ENCODE peak calls at places on chromosomes 11 and 22, in ten cellular contexts. D, S, K, Z, U, F, Y, T, A and V are unnamed samples.

GRCh38 chr11:70191495-70192140 is 11.5 kb upstream of the FADD start:
- DNase-seq in D (peak), S (peak), K (peak), Z (peak), U (peak), F (peak), Y (peak), T (no peak), A (peak), V (no peak)

GRCh38 chr11:26842458-26842841 is 120.6 kb upstream of the SLC5A12 start:
- DNase-seq in D (no peak), S (no peak), K (no peak), Z (no peak), U (peak), F (no peak), Y (peak), T (peak), A (no peak), V (peak)

GRCh38 chr22:18096823-18097222 is 13.8 kb upstream of the TUBA8 start:
- DNase-seq in D (no peak), S (no peak), K (no peak), Z (no peak), U (no peak), F (no peak), Y (no peak), T (no peak), A (no peak), V (no peak)

GRCh38 chr11:110478410-110478809 is 48.7 kb downstream of the FDX1 start:
- DNase-seq in D (peak), S (no peak), K (no peak), Z (no peak), U (no peak), F (no peak), Y (no peak), T (no peak), A (no peak), V (no peak)

GRCh38 chr11:122686106-122686505 is 30.6 kb downstream of the UBASH3B start:
- DNase-seq in D (no peak), S (no peak), K (no peak), Z (no peak), U (peak), F (no peak), Y (no peak), T (no peak), A (no peak), V (no peak)

GRCh38 chr11:132685174-132685611 is 847.1 kb downstream of the OPCML start:
- DNase-seq in D (no peak), S (no peak), K (no peak), Z (peak), U (peak), F (no peak), Y (peak), T (no peak), A (peak), V (peak)

GRCh38 chr22:24595863-24596262 is 3.0 kb upstream of the LRRC75B start:
- DNase-seq in D (no peak), S (no peak), K (no peak), Z (no peak), U (no peak), F (no peak), Y (no peak), T (no peak), A (no peak), V (no peak)

GRCh38 chr22:24051568-24051967 is 40.5 kb downstream of the CABIN1 start:
- DNase-seq in D (no peak), S (no peak), K (no peak), Z (no peak), U (no peak), F (no peak), Y (no peak), T (no peak), A (no peak), V (no peak)

GRCh38 chr11:122754553-122755322 is 83.6 kb upstream of the CRTAM start:
- DNase-seq in D (peak), S (no peak), K (no peak), Z (peak), U (no peak), F (peak), Y (peak), T (no peak), A (no peak), V (no peak)

GRCh38 chr11:75004215-75004614 is 15.5 kb downstream of the NEU3 start:
- DNase-seq in D (no peak), S (no peak), K (no peak), Z (peak), U (no peak), F (no peak), Y (no peak), T (no peak), A (no peak), V (no peak)

GRCh38 chr11:85823816-85824215 is 12.9 kb upstream of the SYTL2 start:
- DNase-seq in D (no peak), S (no peak), K (no peak), Z (peak), U (peak), F (peak), Y (no peak), T (no peak), A (no peak), V (no peak)

GRCh38 chr11:102116453-102117205 is 6.4 kb downstream of the YAP1 start:
- DNase-seq in D (no peak), S (no peak), K (no peak), Z (no peak), U (peak), F (no peak), Y (peak), T (no peak), A (no peak), V (no peak)

GRCh38 chr11:7570938-7571337 is 57.1 kb downstream of the PPFIBP2 start:
- DNase-seq in D (no peak), S (no peak), K (no peak), Z (no peak), U (no peak), F (no peak), Y (no peak), T (no peak), A (no peak), V (no peak)

GRCh38 chr11:117839234-117839882 is 14.8 kb upstream of the FXYD2 start:
- DNase-seq in D (no peak), S (no peak), K (no peak), Z (no peak), U (no peak), F (no peak), Y (no peak), T (no peak), A (no peak), V (no peak)

GRCh38 chr11:117696489-117696888 is 100.5 kb downstream of the DSCAML1 start:
- DNase-seq in D (no peak), S (no peak), K (no peak), Z (no peak), U (no peak), F (no peak), Y (no peak), T (no peak), A (no peak), V (no peak)

GRCh38 chr11:121754603-121755002 is 301.8 kb upstream of the SORL1-AS1 start:
- DNase-seq in D (no peak), S (no peak), K (no peak), Z (no peak), U (peak), F (no peak), Y (no peak), T (no peak), A (no peak), V (no peak)

GRCh38 chr11:76579752-76580151 is 90.8 kb downstream of the LRRC32 start:
- DNase-seq in D (no peak), S (no peak), K (no peak), Z (no peak), U (no peak), F (no peak), Y (no peak), T (no peak), A (no peak), V (no peak)

GRCh38 chr11:122910775-122911174 is 28.2 kb downstream of the JHY start:
- DNase-seq in D (peak), S (no peak), K (no peak), Z (no peak), U (peak), F (no peak), Y (peak), T (no peak), A (peak), V (no peak)

GRCh38 chr11:47724041-47724729 is 9.0 kb upstream of the AGBL2 start:
- DNase-seq in D (peak), S (no peak), K (peak), Z (no peak), U (peak), F (no peak), Y (peak), T (no peak), A (peak), V (peak)

GRCh38 chr11:126165366-126166156 is 45.9 kb downstream of the RPUSD4 start:
- DNase-seq in D (no peak), S (peak), K (no peak), Z (no peak), U (no peak), F (no peak), Y (no peak), T (no peak), A (no peak), V (no peak)

DNA sequence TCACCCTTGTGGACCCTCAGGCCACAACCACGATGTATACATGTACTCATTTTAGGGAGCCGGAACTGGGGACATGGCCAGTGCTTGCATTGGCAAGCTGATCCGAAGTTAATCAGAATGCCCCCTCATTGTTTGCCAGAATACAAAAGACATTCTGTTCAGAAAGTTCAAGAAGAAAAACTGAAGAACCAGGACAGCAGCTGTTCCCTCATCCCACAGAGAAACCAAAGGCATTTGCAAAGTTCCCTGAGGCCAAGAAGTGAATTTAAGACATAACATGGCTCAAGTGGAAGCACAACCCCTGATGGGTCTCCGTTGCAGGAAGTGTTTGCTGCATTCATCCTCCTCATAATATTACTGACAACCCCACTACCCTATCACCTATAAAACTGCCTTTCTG is 101.8 kb upstream of the AKIP1 start:
- DNase-seq in D (no peak), S (no peak), K (no peak), Z (no peak), U (no peak), F (no peak), Y (no peak), T (no peak), A (peak), V (no peak)
- H3K4me3 ChIP-seq in D (no peak), S (peak), K (peak), Z (peak), U (peak), F (no peak), Y (peak), T (peak), A (peak), V (peak)

GRCh38 chr11:59281177-59281576 is 68.5 kb upstream of the MPEG1 start:
- DNase-seq in D (no peak), S (no peak), K (no peak), Z (no peak), U (no peak), F (no peak), Y (no peak), T (no peak), A (no peak), V (no peak)

GRCh38 chr11:59283825-59284772 is 71.4 kb upstream of the MPEG1 start:
- DNase-seq in D (peak), S (no peak), K (peak), Z (peak), U (peak), F (peak), Y (peak), T (peak), A (peak), V (peak)

GRCh38 chr11:59285716-59286260 is 72.9 kb upstream of the OR5AN1 start:
- DNase-seq in D (no peak), S (no peak), K (no peak), Z (no peak), U (no peak), F (no peak), Y (no peak), T (no peak), A (no peak), V (no peak)

GRCh38 chr11:59284773-59285129 is 72.0 kb upstream of the MPEG1 start:
- DNase-seq in D (no peak), S (no peak), K (no peak), Z (no peak), U (no peak), F (no peak), Y (no peak), T (no peak), A (no peak), V (no peak)

GRCh38 chr11:59283311-59283710 is 70.6 kb upstream of the MPEG1 start:
- DNase-seq in D (no peak), S (no peak), K (no peak), Z (no peak), U (no peak), F (no peak), Y (no peak), T (no peak), A (no peak), V (no peak)
- H3K4me3 ChIP-seq in D (no peak), S (no peak), K (no peak), Z (no peak), U (no peak), F (no peak), Y (no peak), T (no peak), A (no peak), V (no peak)

GRCh38 chr22:29306830-29307657 is 594 bp downstream of the GAS2L1 start:
- DNase-seq in D (peak), S (peak), K (peak), Z (peak), U (peak), F (no peak), Y (peak), T (no peak), A (peak), V (no peak)

GRCh38 chr22:29307658-29308147 is 1.3 kb downstream of the GAS2L1 start:
- DNase-seq in D (no peak), S (no peak), K (no peak), Z (no peak), U (no peak), F (no peak), Y (no peak), T (no peak), A (no peak), V (no peak)

GRCh38 chr22:29308148-29308790 is 1.8 kb downstream of the GAS2L1 start:
- DNase-seq in D (no peak), S (no peak), K (peak), Z (no peak), U (no peak), F (no peak), Y (no peak), T (no peak), A (no peak), V (no peak)

GRCh38 chr22:29306175-29306829 is at the start of gene GAS2L1:
- DNase-seq in D (peak), S (peak), K (peak), Z (peak), U (peak), F (no peak), Y (peak), T (peak), A (peak), V (no peak)

GRCh38 chr22:29305836-29306174 is 645 bp upstream of the GAS2L1 start:
- DNase-seq in D (no peak), S (no peak), K (no peak), Z (no peak), U (no peak), F (no peak), Y (no peak), T (no peak), A (no peak), V (no peak)
- H3K4me3 ChIP-seq in D (no peak), S (peak), K (peak), Z (peak), U (no peak), F (peak), Y (peak), T (no peak), A (no peak), V (peak)

DNA sequence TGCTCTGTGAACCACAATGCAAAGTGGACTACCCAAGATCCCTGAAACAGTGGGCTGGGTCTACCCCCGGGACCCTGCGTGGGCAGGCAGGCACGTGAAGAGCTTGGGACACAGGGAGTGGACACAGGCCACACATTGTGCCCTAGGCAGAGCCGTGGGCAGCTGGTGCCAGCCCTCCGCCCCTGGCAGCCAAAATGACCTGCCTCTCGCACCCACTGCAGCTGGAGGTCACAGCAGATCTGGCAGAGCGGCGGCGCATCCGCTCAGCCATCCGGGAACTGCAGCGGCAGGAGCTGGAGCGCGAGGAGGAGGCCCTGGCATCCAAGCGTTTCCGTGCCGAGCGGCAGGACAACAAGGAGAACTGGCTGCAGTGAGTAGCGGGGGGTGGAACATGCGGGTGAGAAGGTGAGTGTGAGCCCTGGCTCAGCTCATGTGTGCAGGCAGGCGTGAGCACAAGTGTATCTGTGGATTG is 6.7 kb downstream of the SMTN start:
- DNase-seq in D (no peak), S (no peak), K (peak), Z (no peak), U (no peak), F (no peak), Y (no peak), T (no peak), A (no peak), V (no peak)
- H3K4me3 ChIP-seq in D (no peak), S (no peak), K (no peak), Z (no peak), U (no peak), F (no peak), Y (no peak), T (no peak), A (no peak), V (no peak)

DNA sequence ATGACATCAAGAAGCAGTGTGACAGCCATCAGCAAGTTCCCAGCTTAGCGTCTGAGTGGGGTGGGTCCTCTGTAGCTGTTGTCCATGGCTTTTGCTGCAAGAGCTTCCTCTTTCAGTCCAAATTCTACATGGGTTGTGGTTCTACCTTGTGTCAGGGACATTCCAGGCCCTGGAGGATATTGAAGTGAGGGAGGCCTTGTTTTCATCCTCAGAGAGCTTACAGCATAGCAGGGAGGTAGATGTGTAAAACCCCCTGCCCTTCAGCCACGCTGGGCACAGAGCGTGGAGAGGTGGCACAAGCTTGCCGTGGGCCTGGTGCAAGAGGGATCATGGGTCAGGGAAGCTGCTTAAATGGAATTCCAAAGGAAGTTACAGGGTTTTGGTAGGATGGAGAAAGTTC is 93.9 kb downstream of the GRIK4 start:
- DNase-seq in D (no peak), S (no peak), K (no peak), Z (no peak), U (no peak), F (no peak), Y (no peak), T (no peak), A (no peak), V (no peak)
- H3K4me3 ChIP-seq in D (no peak), S (no peak), K (no peak), Z (no peak), U (no peak), F (no peak), Y (no peak), T (no peak), A (no peak), V (no peak)